ENCODE peak calls at places on chromosomes 16 and 17, in six cellular contexts. B, M, O, U, R and Z are unnamed samples.

GRCh38 chr16:31188450-31189411 is 8.8 kb downstream of the FUS start:
- DNase-seq in B (no peak), M (no peak), O (no peak), U (no peak), R (no peak), Z (no peak)

GRCh38 chr17:46057366-46057765 is 58.3 kb downstream of the STH start:
- DNase-seq in B (no peak), M (no peak), O (no peak), U (no peak), R (no peak), Z (no peak)

GRCh38 chr16:11205754-11206459 is 50.1 kb downstream of the SOCS1 start:
- DNase-seq in B (no peak), M (no peak), O (no peak), U (peak), R (no peak), Z (no peak)

GRCh38 chr17:74281799-74282198 is 7.8 kb downstream of the DNAI2 start:
- DNase-seq in B (no peak), M (no peak), O (no peak), U (no peak), R (no peak), Z (no peak)

GRCh38 chr17:66604381-66604780 is 230.5 kb upstream of the CACNG5 start:
- DNase-seq in B (no peak), M (no peak), O (no peak), U (no peak), R (no peak), Z (no peak)

GRCh38 chr17:18921912-18922451 is 30.0 kb upstream of the SLC5A10 start:
- DNase-seq in B (peak), M (no peak), O (no peak), U (no peak), R (no peak), Z (peak)

GRCh38 chr17:42832934-42833770 is at the start of gene PSME3:
- DNase-seq in B (peak), M (peak), O (peak), U (peak), R (peak), Z (peak)

GRCh38 chr16:19860146-19861030 is 24.3 kb downstream of the GPRC5B start:
- DNase-seq in B (no peak), M (no peak), O (no peak), U (no peak), R (no peak), Z (no peak)

GRCh38 chr17:37045271-37045946 is 96.7 kb downstream of the AATF start:
- DNase-seq in B (no peak), M (no peak), O (no peak), U (no peak), R (no peak), Z (no peak)

GRCh38 chr16:86261379-86261778 is 248.9 kb upstream of the FOXF1 start:
- DNase-seq in B (no peak), M (no peak), O (no peak), U (no peak), R (no peak), Z (no peak)

GRCh38 chr17:20009302-20010098 is at the start of gene SPECC1:
- DNase-seq in B (peak), M (peak), O (peak), U (peak), R (peak), Z (peak)

GRCh38 chr16:89198417-89199240 is 1.7 kb downstream of the SLC22A31 start:
- DNase-seq in B (no peak), M (no peak), O (no peak), U (no peak), R (no peak), Z (no peak)

GRCh38 chr17:83064021-83064731 is 15.2 kb upstream of the METRNL start:
- DNase-seq in B (no peak), M (no peak), O (no peak), U (peak), R (no peak), Z (no peak)

GRCh38 chr17:39018267-39019134 is 51.3 kb upstream of the FBXO47 start:
- DNase-seq in B (peak), M (peak), O (peak), U (no peak), R (no peak), Z (no peak)

GRCh38 chr17:64024781-64025731 is 4.6 kb upstream of the ICAM2 start:
- DNase-seq in B (no peak), M (no peak), O (peak), U (no peak), R (no peak), Z (no peak)

GRCh38 chr16:82192665-82193064 is 22.6 kb upstream of the MPHOSPH6 start:
- DNase-seq in B (no peak), M (peak), O (no peak), U (no peak), R (peak), Z (no peak)

GRCh38 chr17:78557598-78558039 is 19.6 kb downstream of the DNAH17 start:
- DNase-seq in B (no peak), M (no peak), O (no peak), U (no peak), R (no peak), Z (no peak)

GRCh38 chr16:84366208-84366607 is 2.1 kb upstream of the ATP2C2 start:
- DNase-seq in B (no peak), M (no peak), O (no peak), U (no peak), R (no peak), Z (no peak)

GRCh38 chr16:53744449-53744848 is 40.5 kb downstream of the FTO start:
- DNase-seq in B (peak), M (peak), O (no peak), U (no peak), R (no peak), Z (peak)

GRCh38 chr16:80016689-80017088 is 416.2 kb upstream of the MAF start:
- DNase-seq in B (no peak), M (no peak), O (no peak), U (no peak), R (no peak), Z (no peak)

GRCh38 chr17:74916136-74916850 is 6.8 kb downstream of the USH1G start:
- DNase-seq in B (no peak), M (no peak), O (no peak), U (no peak), R (no peak), Z (no peak)

GRCh38 chr17:80718428-80718827 is 173.8 kb downstream of the RPTOR start:
- DNase-seq in B (no peak), M (no peak), O (no peak), U (no peak), R (no peak), Z (no peak)

GRCh38 chr16:81940781-81941560 is 70.3 kb downstream of the SDR42E1 start:
- DNase-seq in B (no peak), M (peak), O (no peak), U (no peak), R (no peak), Z (no peak)

GRCh38 chr17:78001182-78001581 is 42.7 kb downstream of the TNRC6C start:
- DNase-seq in B (no peak), M (no peak), O (no peak), U (no peak), R (no peak), Z (no peak)

GRCh38 chr17:8631554-8631877 is 991 bp upstream of the MYH10 start:
- DNase-seq in B (no peak), M (no peak), O (no peak), U (no peak), R (no peak), Z (no peak)

GRCh38 chr16:35152067-35152627 is 1692.7 kb downstream of the TP53TG3F start:
- DNase-seq in B (no peak), M (no peak), O (no peak), U (no peak), R (no peak), Z (no peak)

GRCh38 chr17:47279062-47279801 is 25.6 kb downstream of the ITGB3 start:
- DNase-seq in B (peak), M (no peak), O (no peak), U (peak), R (no peak), Z (peak)

GRCh38 chr16:73037845-73038570 is 9.9 kb downstream of the ZFHX3 start:
- DNase-seq in B (no peak), M (no peak), O (no peak), U (no peak), R (no peak), Z (no peak)